ENCODE peak calls at places on chromosomes 13 and 19, in four cellular contexts. One of them, this sample, is unnamed. For H3K4me1, the result is how much of the 10 kb centered on the place peaks cover.

GRCh38 chr13:84917252-84917878 is 881.9 kb downstream of the SLITRK6 start:
- DNase-seq in H9: no peak
- DNase-seq in mesendoderm: peak
- DNase-seq in IMR-90: peak
- DNase-seq in this sample: peak

GRCh38 chr13:83752141-83752540 is 130.1 kb downstream of the SLITRK1 start:
- DNase-seq in H9: no peak
- DNase-seq in mesendoderm: peak
- DNase-seq in IMR-90: peak
- DNase-seq in this sample: peak

GRCh38 chr13:99392806-99393135 is 85.6 kb upstream of the GPR183 start:
- DNase-seq in H9: no peak
- DNase-seq in mesendoderm: no peak
- DNase-seq in IMR-90: no peak
- DNase-seq in this sample: no peak

GRCh38 chr13:45781553-45782326 is 69.8 kb downstream of the SIAH3 start:
- DNase-seq in H9: no peak
- DNase-seq in mesendoderm: no peak
- DNase-seq in IMR-90: no peak
- DNase-seq in this sample: no peak

GRCh38 chr13:112366907-112367646 is 9.1 kb upstream of the SPACA7 start:
- DNase-seq in H9: no peak
- DNase-seq in mesendoderm: no peak
- DNase-seq in IMR-90: no peak
- DNase-seq in this sample: no peak

GRCh38 chr13:109212630-109213029 is 573.8 kb downstream of the IRS2 start:
- DNase-seq in H9: no peak
- DNase-seq in mesendoderm: no peak
- DNase-seq in IMR-90: no peak
- DNase-seq in this sample: no peak

GRCh38 chr13:48555441-48555840 is 22.6 kb upstream of the RCBTB2 start:
- DNase-seq in H9: no peak
- DNase-seq in mesendoderm: no peak
- DNase-seq in IMR-90: no peak
- DNase-seq in this sample: no peak

GRCh38 chr19:2059422-2060201 is 8.6 kb upstream of the MKNK2 start:
- DNase-seq in H9: no peak
- DNase-seq in mesendoderm: peak
- DNase-seq in IMR-90: peak
- DNase-seq in this sample: peak

GRCh38 chr13:94481966-94482365 is 2.5 kb upstream of the DCT start:
- DNase-seq in H9: no peak
- DNase-seq in mesendoderm: no peak
- DNase-seq in IMR-90: peak
- DNase-seq in this sample: peak

GRCh38 chr13:75458696-75459422 is 23.1 kb downstream of the TBC1D4 start:
- DNase-seq in H9: peak
- DNase-seq in mesendoderm: peak
- DNase-seq in IMR-90: no peak
- DNase-seq in this sample: no peak

GRCh38 chr13:71005919-71006318 is 861.1 kb downstream of the DACH1 start:
- DNase-seq in H9: no peak
- DNase-seq in mesendoderm: no peak
- DNase-seq in IMR-90: no peak
- DNase-seq in this sample: no peak

GRCh38 chr19:53865523-53865917 is 2.2 kb upstream of the MYADM start:
- DNase-seq in H9: no peak
- DNase-seq in mesendoderm: no peak
- DNase-seq in IMR-90: no peak
- DNase-seq in this sample: no peak

GRCh38 chr19:53868892-53869804 is 1.5 kb downstream of the MYADM start:
- DNase-seq in H9: peak
- DNase-seq in mesendoderm: peak
- DNase-seq in IMR-90: peak
- DNase-seq in this sample: peak

GRCh38 chr19:53868091-53868891 is 608 bp downstream of the MYADM start:
- DNase-seq in H9: peak
- DNase-seq in mesendoderm: peak
- DNase-seq in IMR-90: peak
- DNase-seq in this sample: peak

GRCh38 chr19:53865918-53866696 is 1.6 kb upstream of the MYADM start:
- DNase-seq in H9: peak
- DNase-seq in mesendoderm: peak
- DNase-seq in IMR-90: peak
- DNase-seq in this sample: peak

DNA sequence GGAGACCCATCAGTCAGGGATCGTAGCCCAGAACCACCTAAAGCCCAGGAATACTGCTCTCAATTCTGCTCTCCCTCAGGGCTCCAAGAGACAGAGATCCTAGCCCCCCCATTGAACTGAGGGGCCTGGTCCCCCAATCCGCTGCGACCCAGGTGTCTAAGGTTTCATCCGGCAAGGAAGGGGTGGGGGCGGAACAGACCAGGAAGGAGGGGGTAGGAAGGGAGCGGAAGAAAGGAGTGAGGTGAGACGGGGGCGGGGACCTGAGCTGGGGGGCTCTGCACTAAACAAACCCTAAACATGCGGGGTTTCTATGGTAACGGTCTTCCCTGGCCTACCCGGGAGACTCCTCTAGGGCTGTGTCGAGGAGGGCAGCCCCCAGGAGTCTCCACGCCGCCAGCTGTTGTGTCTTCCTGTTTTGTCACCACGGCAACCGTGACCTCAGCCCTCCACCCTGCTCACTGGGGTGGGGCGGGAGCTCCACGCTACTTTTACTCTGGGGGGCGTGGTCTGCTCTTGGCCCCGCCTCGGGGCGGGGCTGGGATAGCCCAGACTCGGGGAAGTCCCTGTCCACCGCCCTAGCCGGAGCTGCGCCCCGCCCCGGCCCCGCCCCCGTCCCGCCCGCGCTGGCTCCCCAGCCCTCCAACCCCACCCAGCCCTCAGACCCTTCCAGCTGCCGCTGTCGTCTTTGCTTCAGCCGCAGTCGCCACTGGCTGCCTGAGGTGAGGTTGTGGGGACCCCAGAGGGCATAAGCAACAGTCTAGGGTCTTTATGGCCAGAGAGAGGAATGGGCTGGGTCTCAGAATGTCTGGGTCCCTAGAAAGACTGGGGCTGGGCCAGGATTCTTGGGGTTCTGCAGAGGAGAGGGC is at the start of gene MYADM:
- DNase-seq in H9: peak
- DNase-seq in mesendoderm: peak
- DNase-seq in IMR-90: peak
- DNase-seq in this sample: peak
- H3K4me1 ChIP-seq in H9: under half
- H3K4me1 ChIP-seq in mesendoderm: under half
- H3K4me1 ChIP-seq in IMR-90: under half
- H3K4me1 ChIP-seq in this sample: under half

DNA sequence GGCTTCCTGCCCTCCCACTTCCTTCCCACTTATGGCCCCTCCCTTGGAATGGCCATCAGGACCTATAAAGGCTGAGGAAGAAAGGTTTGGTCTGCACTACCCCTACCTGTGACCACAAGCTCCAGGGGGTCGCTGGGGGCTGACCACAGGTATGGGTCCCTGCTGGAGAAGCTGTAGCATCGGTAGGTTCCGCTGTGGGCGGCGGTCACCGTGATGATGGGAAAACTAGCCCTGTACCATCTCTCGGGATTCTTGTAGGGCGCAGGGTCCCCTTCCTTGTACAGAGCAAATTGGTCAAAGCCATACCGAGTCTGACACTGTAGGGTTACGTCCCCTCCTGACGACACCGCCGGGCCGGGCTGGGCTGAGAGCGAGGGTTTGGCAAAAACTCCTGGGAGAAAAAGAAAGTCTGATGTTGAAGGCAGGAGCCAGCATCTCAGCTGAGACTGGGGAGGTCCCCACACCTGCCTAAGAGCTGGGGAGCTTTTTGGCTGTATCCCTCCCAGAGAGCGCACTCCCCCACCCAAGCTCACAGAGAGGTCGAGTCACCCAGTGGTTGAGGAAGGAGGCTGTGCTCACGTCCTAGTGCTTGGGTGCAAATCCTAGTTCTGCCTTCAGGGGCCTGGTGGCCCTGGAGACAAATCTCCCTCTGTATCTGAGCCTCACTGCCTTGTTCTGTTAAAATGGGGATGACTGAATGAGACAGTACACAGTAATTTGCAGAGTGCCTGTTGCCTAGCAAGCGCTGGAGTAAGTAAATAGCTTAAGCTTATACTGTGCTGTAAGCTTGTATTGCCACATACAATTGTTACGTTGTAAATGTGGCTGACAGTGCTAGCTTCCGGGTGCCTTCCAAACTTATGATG is 10.4 kb downstream of the GP6 start:
- DNase-seq in H9: no peak
- DNase-seq in mesendoderm: no peak
- DNase-seq in IMR-90: no peak
- DNase-seq in this sample: peak
- H3K4me2 ChIP-seq in H9: no peak
- H3K4me2 ChIP-seq in mesendoderm: no peak
- H3K4me2 ChIP-seq in IMR-90: no peak
- H3K4me2 ChIP-seq in this sample: no peak

GRCh38 chr13:73059460-73060250 is 850 bp downstream of the KLF5 start:
- DNase-seq in H9: peak
- DNase-seq in mesendoderm: peak
- DNase-seq in IMR-90: peak
- DNase-seq in this sample: peak
- H3K4ac ChIP-seq in H9: no peak
- H3K4ac ChIP-seq in mesendoderm: peak
- H3K4ac ChIP-seq in IMR-90: peak
- H3K4ac ChIP-seq in this sample: peak

GRCh38 chr19:3373971-3374368 is 7.6 kb downstream of the NFIC start:
- DNase-seq in H9: no peak
- DNase-seq in mesendoderm: no peak
- DNase-seq in IMR-90: no peak
- DNase-seq in this sample: no peak

GRCh38 chr19:3370728-3371591 is 4.6 kb downstream of the NFIC start:
- DNase-seq in H9: no peak
- DNase-seq in mesendoderm: no peak
- DNase-seq in IMR-90: no peak
- DNase-seq in this sample: no peak

GRCh38 chr19:3372413-3372812 is 6.0 kb downstream of the NFIC start:
- DNase-seq in H9: no peak
- DNase-seq in mesendoderm: no peak
- DNase-seq in IMR-90: no peak
- DNase-seq in this sample: no peak

GRCh38 chr19:3375221-3376088 is 9.1 kb downstream of the NFIC start:
- DNase-seq in H9: no peak
- DNase-seq in mesendoderm: no peak
- DNase-seq in IMR-90: peak
- DNase-seq in this sample: no peak

DNA sequence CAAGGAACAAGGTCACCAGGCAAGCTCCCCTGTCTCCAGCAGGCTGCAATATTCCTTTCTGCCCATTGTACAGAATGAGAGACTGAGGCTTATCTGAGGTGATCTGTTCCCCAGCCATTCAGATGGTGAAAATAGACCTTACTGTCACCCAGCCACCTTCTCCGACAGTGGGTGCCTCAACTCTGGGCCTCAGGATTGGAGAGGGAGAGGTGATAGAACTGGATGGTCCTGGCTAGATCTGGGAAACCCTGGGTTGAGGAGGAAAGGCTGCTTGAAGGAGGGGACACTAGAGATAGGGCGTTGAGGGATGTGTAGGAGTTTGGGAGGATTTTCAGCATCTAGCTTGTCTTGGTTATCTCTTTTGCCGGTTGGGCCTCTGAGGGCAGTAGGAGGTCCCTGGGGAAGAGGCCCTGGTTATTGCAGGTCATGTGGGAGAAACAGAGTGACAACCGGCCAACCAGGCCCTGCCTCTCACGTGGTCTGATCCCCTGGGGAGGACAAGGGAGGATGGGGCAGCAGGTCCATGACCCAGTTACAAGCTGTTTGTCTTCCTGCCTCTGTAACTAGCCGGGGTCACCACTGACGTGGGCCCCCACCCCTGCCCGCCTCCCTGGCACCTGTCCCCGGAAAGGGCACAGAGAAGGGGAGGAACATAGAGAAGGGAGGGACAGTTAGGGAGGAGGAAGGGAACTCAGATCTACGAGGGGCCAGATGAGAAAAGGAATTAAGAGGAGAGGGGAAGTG is 8.2 kb downstream of the NFIC start:
- DNase-seq in H9: no peak
- DNase-seq in mesendoderm: no peak
- DNase-seq in IMR-90: no peak
- DNase-seq in this sample: no peak
- H3K4me1 ChIP-seq in H9: under half
- H3K4me1 ChIP-seq in mesendoderm: under half
- H3K4me1 ChIP-seq in IMR-90: under half
- H3K4me1 ChIP-seq in this sample: under half

DNA sequence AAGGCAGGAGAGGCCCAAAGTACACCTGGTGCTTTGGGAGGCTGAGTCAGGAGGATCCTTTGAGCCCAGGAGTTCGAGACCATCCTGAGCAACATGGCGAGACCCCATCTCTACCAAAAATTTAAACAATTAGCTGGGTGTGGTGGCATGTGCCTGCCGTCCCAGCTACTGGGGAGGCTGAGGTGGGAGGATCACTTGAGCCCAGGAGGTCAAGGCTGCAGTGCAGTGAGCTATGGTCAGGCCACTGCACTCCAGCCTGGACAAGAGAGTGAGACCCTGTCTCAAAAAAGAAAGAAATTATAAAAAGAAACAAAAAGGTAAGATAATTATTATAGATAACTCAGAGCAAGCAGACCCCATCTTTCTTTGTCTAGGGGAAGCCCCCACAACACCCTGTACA is 1.9 kb downstream of the HOMER3 start:
- DNase-seq in H9: no peak
- DNase-seq in mesendoderm: no peak
- DNase-seq in IMR-90: no peak
- DNase-seq in this sample: no peak
- H3K4me2 ChIP-seq in H9: peak
- H3K4me2 ChIP-seq in mesendoderm: no peak
- H3K4me2 ChIP-seq in IMR-90: peak
- H3K4me2 ChIP-seq in this sample: no peak

GRCh38 chr13:47080616-47081015 is 183.8 kb upstream of the HTR2A start:
- DNase-seq in H9: no peak
- DNase-seq in mesendoderm: no peak
- DNase-seq in IMR-90: no peak
- DNase-seq in this sample: no peak

GRCh38 chr13:47081246-47081645 is 184.4 kb upstream of the HTR2A start:
- DNase-seq in H9: no peak
- DNase-seq in mesendoderm: no peak
- DNase-seq in IMR-90: no peak
- DNase-seq in this sample: no peak

GRCh38 chr13:47081850-47082249 is 185.0 kb upstream of the HTR2A start:
- DNase-seq in H9: no peak
- DNase-seq in mesendoderm: peak
- DNase-seq in IMR-90: no peak
- DNase-seq in this sample: no peak

DNA sequence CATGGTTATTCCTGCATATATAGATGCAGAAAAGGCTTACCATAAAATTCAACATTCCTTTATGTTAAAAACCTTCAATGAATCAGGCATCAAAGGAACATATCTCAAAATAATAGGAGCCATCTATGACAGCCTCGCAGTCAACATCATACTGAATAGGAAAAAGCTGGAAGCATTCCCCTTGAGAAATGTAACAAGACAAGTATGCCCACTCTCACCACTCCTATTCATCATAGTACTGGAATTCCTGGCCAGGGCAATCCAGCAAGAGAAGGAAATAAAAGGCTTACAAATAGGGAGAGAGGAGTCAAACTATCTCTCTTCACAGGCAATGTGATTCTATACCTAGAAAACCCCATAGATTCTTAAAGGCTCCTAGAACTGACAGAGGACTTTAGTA is 179.7 kb upstream of the HTR2A start:
- DNase-seq in H9: no peak
- DNase-seq in mesendoderm: no peak
- DNase-seq in IMR-90: peak
- DNase-seq in this sample: peak
- H3K4ac ChIP-seq in H9: no peak
- H3K4ac ChIP-seq in mesendoderm: no peak
- H3K4ac ChIP-seq in IMR-90: no peak
- H3K4ac ChIP-seq in this sample: no peak

GRCh38 chr13:113408562-113408961 is 44.6 kb upstream of the GRTP1 start:
- DNase-seq in H9: no peak
- DNase-seq in mesendoderm: no peak
- DNase-seq in IMR-90: no peak
- DNase-seq in this sample: no peak
- H3K4me1 ChIP-seq in H9: under half
- H3K4me1 ChIP-seq in mesendoderm: under half
- H3K4me1 ChIP-seq in IMR-90: under half
- H3K4me1 ChIP-seq in this sample: under half

This sample was measured in trophoblast cell.